ENCODE peak calls at places on chromosomes 5 and 9, in six cellular contexts. P is CD4-positive, alpha-beta T cell; Q is fibroblast of lung; D is CD8-positive, alpha-beta T cell; K is CD8-positive, alpha-beta memory T cell; I is brain microvascular endothelial cell. R is an unnamed sample. For H3K27me3, the result is how much of the 10 kb centered on the place peaks cover.

GRCh38 chr9:92180669-92181181 is 65.5 kb upstream of the SPTLC1 start:
- DNase-seq in P (no peak), Q (peak), D (no peak), K (no peak), I (peak), R (no peak)

GRCh38 chr9:127698985-127699670 is 7.7 kb upstream of the CFAP157 start:
- DNase-seq in P (peak), Q (peak), D (peak), K (peak), I (peak), R (peak)

GRCh38 chr5:147956842-147957223 is 50.5 kb upstream of the C5orf46 start:
- DNase-seq in P (no peak), Q (no peak), D (no peak), K (no peak), I (no peak), R (no peak)

GRCh38 chr5:132059043-132059695 is 1.3 kb upstream of the IL3 start:
- DNase-seq in P (peak), Q (no peak), D (peak), K (peak), I (no peak), R (peak)

GRCh38 chr9:4555251-4555650 is 65.0 kb downstream of the SLC1A1 start:
- DNase-seq in P (no peak), Q (peak), D (no peak), K (no peak), I (peak), R (no peak)

GRCh38 chr5:91058575-91058974 is 324.5 kb downstream of the ARRDC3 start:
- DNase-seq in P (no peak), Q (no peak), D (no peak), K (no peak), I (no peak), R (no peak)

GRCh38 chr5:10442581-10442980 is 902 bp downstream of the ROPN1L start:
- DNase-seq in P (no peak), Q (no peak), D (no peak), K (no peak), I (no peak), R (no peak)

GRCh38 chr5:849651-850301 is 1.0 kb downstream of the ZDHHC11 start:
- DNase-seq in P (peak), Q (no peak), D (no peak), K (no peak), I (no peak), R (no peak)

GRCh38 chr5:133147411-133147810 is 95.6 kb downstream of the HSPA4 start:
- DNase-seq in P (no peak), Q (peak), D (peak), K (no peak), I (peak), R (no peak)

GRCh38 chr5:124825250-124825982 is 79.0 kb upstream of the ZNF608 start:
- DNase-seq in P (no peak), Q (no peak), D (no peak), K (no peak), I (no peak), R (peak)

GRCh38 chr5:33841829-33842228 is 50.0 kb downstream of the ADAMTS12 start:
- DNase-seq in P (no peak), Q (peak), D (no peak), K (no peak), I (no peak), R (no peak)

GRCh38 chr9:76744336-76744735 is 19.9 kb upstream of the PCA3 start:
- DNase-seq in P (no peak), Q (no peak), D (no peak), K (no peak), I (no peak), R (no peak)

GRCh38 chr5:141757402-141757801 is 75.4 kb upstream of the ARAP3 start:
- DNase-seq in P (no peak), Q (peak), D (no peak), K (no peak), I (peak), R (no peak)

GRCh38 chr5:145500712-145501111 is 334.4 kb downstream of the PRELID2 start:
- DNase-seq in P (no peak), Q (no peak), D (no peak), K (no peak), I (no peak), R (peak)

GRCh38 chr5:76732405-76733048 is 16.6 kb downstream of the F2R start:
- DNase-seq in P (no peak), Q (no peak), D (no peak), K (peak), I (no peak), R (no peak)

GRCh38 chr9:89999176-89999533 is 394.3 kb downstream of the GADD45G start:
- DNase-seq in P (no peak), Q (no peak), D (peak), K (no peak), I (no peak), R (no peak)

GRCh38 chr5:54663876-54664275 is 146.3 kb downstream of the SNX18 start:
- DNase-seq in P (no peak), Q (peak), D (no peak), K (no peak), I (peak), R (no peak)

GRCh38 chr9:82558855-82559615 is 503.9 kb downstream of the RASEF start:
- DNase-seq in P (no peak), Q (peak), D (no peak), K (no peak), I (no peak), R (no peak)

GRCh38 chr5:117889592-117889991 is 1098.8 kb downstream of the DTWD2 start:
- DNase-seq in P (no peak), Q (no peak), D (no peak), K (no peak), I (peak), R (no peak)

GRCh38 chr9:123784513-123784912 is 145.4 kb downstream of the DENND1A start:
- DNase-seq in P (no peak), Q (peak), D (no peak), K (no peak), I (peak), R (no peak)

GRCh38 chr9:33690156-33690908 is 105.0 kb upstream of the PRSS3 start:
- DNase-seq in P (no peak), Q (no peak), D (no peak), K (no peak), I (no peak), R (no peak)

GRCh38 chr9:23926378-23926777 is 100.3 kb upstream of the ELAVL2 start:
- DNase-seq in P (no peak), Q (no peak), D (no peak), K (no peak), I (no peak), R (no peak)

GRCh38 chr9:131719262-131719908 is 20.5 kb downstream of the RAPGEF1 start:
- DNase-seq in P (no peak), Q (no peak), D (no peak), K (no peak), I (no peak), R (no peak)

GRCh38 chr9:81829201-81829882 is 98.9 kb upstream of the SPATA31D4 start:
- DNase-seq in P (no peak), Q (no peak), D (no peak), K (no peak), I (no peak), R (no peak)

GRCh38 chr9:37650873-37651768 is at the start of gene FRMPD1:
- DNase-seq in P (peak), Q (peak), D (peak), K (peak), I (peak), R (peak)

GRCh38 chr5:76766746-76767145 is 50.8 kb downstream of the F2R start:
- DNase-seq in P (no peak), Q (peak), D (no peak), K (no peak), I (peak), R (no peak)

GRCh38 chr5:6181147-6181729 is 197.1 kb downstream of the MED10 start:
- DNase-seq in P (no peak), Q (no peak), D (no peak), K (no peak), I (no peak), R (no peak)

GRCh38 chr9:18672706-18673105 is 198.8 kb downstream of the ADAMTSL1 start:
- DNase-seq in P (no peak), Q (no peak), D (no peak), K (no peak), I (no peak), R (no peak)

GRCh38 chr5:154388842-154389241 is 57.0 kb upstream of the SAP30L start:
- DNase-seq in P (no peak), Q (no peak), D (no peak), K (no peak), I (no peak), R (no peak)

GRCh38 chr9:138053321-138053868 is 175.8 kb downstream of the CACNA1B start:
- DNase-seq in P (peak), Q (no peak), D (no peak), K (no peak), I (no peak), R (peak)

GRCh38 chr5:177431317-177432142 is 5.1 kb downstream of the GRK6 start:
- DNase-seq in P (peak), Q (no peak), D (peak), K (peak), I (no peak), R (peak)

GRCh38 chr5:145872486-145872885 is 328 bp downstream of the GRXCR2 start:
- DNase-seq in P (no peak), Q (no peak), D (no peak), K (no peak), I (no peak), R (no peak)

GRCh38 chr5:112063878-112064615 is 307.1 kb upstream of the NREP start:
- DNase-seq in P (no peak), Q (no peak), D (no peak), K (no peak), I (no peak), R (no peak)

GRCh38 chr5:76489877-76490688 is 87.0 kb downstream of the IQGAP2 start:
- DNase-seq in P (no peak), Q (peak), D (no peak), K (no peak), I (no peak), R (no peak)

GRCh38 chr5:10275991-10276390 is 25.9 kb downstream of the CCT5 start:
- DNase-seq in P (no peak), Q (no peak), D (no peak), K (no peak), I (no peak), R (no peak)

DNA sequence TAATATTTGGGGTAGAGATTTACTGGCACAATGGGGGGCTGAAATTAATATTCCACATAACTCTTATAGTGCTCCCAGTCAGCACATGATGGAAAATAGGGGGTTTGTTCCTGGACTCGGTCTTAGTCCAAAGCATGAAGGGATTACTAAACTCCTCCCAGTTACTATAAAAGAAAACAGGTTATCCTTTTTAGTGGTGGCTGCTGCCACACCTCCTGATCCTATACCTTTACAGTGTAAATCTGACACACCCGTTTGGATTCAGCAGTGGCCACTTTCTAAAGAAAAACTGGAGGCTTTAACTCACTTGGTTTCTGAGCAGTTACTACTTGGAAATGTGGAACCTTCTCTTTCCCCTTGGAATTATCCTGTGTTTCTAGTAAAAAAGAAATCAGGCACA is 572.9 kb upstream of the PTGER4 start:
- DNase-seq in P (no peak), Q (no peak), D (no peak), K (no peak), I (no peak), R (no peak)
- H3K27me3 ChIP-seq in P (under half), Q (under half), D (under half), K (under half), I (under half), R (under half)

GRCh38 chr9:87267251-87267679 is 230.4 kb upstream of the DAPK1 start:
- DNase-seq in P (no peak), Q (no peak), D (no peak), K (no peak), I (no peak), R (no peak)
- H3K27ac ChIP-seq in P (no peak), Q (peak), D (no peak), K (no peak), I (no peak), R (no peak)

GRCh38 chr5:135444360-135444759 is 2.8 kb downstream of the DCANP1 start:
- DNase-seq in P (no peak), Q (no peak), D (no peak), K (no peak), I (no peak), R (no peak)

GRCh38 chr5:135446186-135446585 is 962 bp downstream of the DCANP1 start:
- DNase-seq in P (no peak), Q (no peak), D (no peak), K (no peak), I (no peak), R (peak)

GRCh38 chr5:135444881-135445280 is 2.3 kb downstream of the DCANP1 start:
- DNase-seq in P (no peak), Q (no peak), D (no peak), K (no peak), I (no peak), R (peak)

GRCh38 chr5:135446615-135447014 is 533 bp downstream of the DCANP1 start:
- DNase-seq in P (no peak), Q (no peak), D (no peak), K (no peak), I (no peak), R (no peak)

GRCh38 chr5:135445306-135445940 is 1.7 kb downstream of the DCANP1 start:
- DNase-seq in P (no peak), Q (no peak), D (no peak), K (no peak), I (no peak), R (no peak)
- H3K27me3 ChIP-seq in P (under half), Q (under half), D (under half), K (under half), I (under half), R (under half)

GRCh38 chr5:9045946-9046345 is 499.9 kb downstream of the SEMA5A start:
- DNase-seq in P (no peak), Q (no peak), D (no peak), K (no peak), I (no peak), R (no peak)

GRCh38 chr5:9051779-9052178 is 494.1 kb downstream of the SEMA5A start:
- DNase-seq in P (no peak), Q (no peak), D (no peak), K (no peak), I (no peak), R (no peak)

GRCh38 chr5:9042241-9042640 is 503.6 kb downstream of the SEMA5A start:
- DNase-seq in P (no peak), Q (no peak), D (no peak), K (no peak), I (no peak), R (no peak)

GRCh38 chr5:9047932-9048331 is 497.9 kb downstream of the SEMA5A start:
- DNase-seq in P (no peak), Q (no peak), D (no peak), K (no peak), I (no peak), R (no peak)

DNA sequence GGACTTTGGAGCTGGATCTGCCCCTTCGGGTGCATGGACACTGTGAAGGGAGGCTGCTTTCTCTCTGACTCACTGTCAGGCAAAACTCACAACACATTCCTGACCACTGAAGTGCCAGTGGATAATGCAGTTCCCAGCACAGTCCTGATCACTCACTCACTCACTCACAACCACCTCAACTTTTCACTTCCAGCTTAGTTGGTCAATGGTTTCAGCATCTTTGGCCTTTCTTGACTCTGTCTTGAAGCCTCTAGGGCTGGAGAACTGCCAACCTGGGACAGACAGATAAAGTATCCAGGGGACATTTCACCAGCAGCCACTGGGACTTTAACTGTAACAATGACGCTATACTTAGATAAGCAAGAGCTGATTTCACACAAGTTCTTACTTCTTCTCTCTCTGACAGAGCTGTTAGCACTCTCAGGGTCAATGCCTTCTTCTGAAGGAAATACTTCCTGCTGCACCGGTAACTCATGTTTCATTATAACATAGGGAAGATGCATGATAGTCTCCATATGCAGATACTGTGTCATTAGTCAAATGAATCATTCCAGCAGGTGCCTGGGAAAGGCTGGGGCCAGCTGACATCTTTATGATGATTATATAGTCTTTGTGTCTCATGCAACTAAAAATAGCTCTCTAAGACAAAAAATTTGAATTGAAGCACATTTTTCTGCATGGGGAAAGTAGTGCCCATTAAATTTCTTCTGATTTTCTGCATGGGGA is 499.0 kb downstream of the SEMA5A start:
- DNase-seq in P (no peak), Q (peak), D (no peak), K (no peak), I (peak), R (no peak)
- H3K27ac ChIP-seq in P (no peak), Q (peak), D (no peak), K (no peak), I (peak), R (no peak)

DNA sequence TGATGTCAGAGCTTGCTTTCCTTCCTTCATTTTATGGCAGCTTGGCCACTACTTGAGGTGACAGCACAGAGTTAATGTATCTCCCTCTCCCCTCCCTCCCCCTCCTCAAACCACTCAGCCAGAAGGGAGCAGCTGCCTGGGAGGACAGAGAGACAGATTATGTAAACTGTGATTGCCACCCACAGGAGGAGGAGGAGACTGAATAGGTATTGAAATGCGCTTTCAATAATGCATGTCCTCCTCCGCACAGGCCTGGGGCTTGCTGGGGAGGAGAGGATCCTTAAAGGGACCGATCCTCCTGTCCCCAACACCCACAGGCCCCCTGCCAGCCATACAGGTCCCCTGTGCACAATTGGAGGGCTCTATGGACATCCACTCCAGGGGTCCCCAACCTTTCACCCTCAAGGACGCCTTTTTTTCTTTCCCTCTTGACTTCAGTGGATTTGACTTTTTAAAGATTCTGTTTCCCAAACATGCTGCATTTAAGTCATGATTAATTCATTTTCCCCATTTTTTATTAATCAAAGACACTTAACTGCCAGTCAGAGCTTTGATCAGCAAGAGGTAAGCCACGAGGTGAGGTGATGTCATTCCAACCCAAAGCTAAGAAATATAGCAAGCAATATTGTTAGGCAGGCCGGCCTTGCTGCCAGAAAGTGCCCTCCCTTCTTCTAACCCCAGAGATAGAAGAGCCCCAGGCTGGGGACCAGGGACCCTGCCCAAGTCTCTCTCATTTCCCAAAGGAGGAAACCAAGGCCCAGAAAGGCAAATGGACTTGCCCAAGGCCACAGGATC is 47.5 kb upstream of the CPLX2 start:
- DNase-seq in P (no peak), Q (no peak), D (no peak), K (no peak), I (no peak), R (no peak)
- H3K27me3 ChIP-seq in P (under half), Q (under half), D (under half), K (under half), I (under half), R (under half)